ENCODE peak calls at places on chromosomes 2 and 18, in four cellular contexts. P is GM23338, R is Panc1, N is K562. G is an unnamed sample.
A peak's percentile ranks its signal among the peaks of the same experiment; 100 is the strongest.

GRCh38 chr18:59514193-59514592 is 155.1 kb upstream of the LMAN1 start:
- ATAC-seq in P (no peak), R (no peak), N (no peak), G (peak; percentile 69)

GRCh38 chr18:12885500-12885899 is 1.5 kb upstream of the PTPN2 start:
- ATAC-seq in P (peak; percentile 51), R (no peak), N (no peak), G (no peak)

GRCh38 chr2:190596998-190597397 is 51.9 kb upstream of the NAB1 start:
- ATAC-seq in P (no peak), R (no peak), N (no peak), G (no peak)

GRCh38 chr2:45975752-45976517 is 321.3 kb upstream of the EPAS1 start:
- ATAC-seq in P (no peak), R (no peak), N (no peak), G (no peak)

GRCh38 chr2:126220336-126220735 is 435.6 kb upstream of the GYPC start:
- ATAC-seq in P (no peak), R (no peak), N (no peak), G (no peak)

GRCh38 chr2:85925216-85925671 is 36.5 kb upstream of the ST3GAL5 start:
- ATAC-seq in P (no peak), R (no peak), N (no peak), G (no peak)

GRCh38 chr2:239516286-239516953 is 115.6 kb upstream of the HDAC4 start:
- ATAC-seq in P (no peak), R (no peak), N (no peak), G (no peak)

GRCh38 chr2:64352292-64352691 is 101.7 kb upstream of the LGALSL start:
- ATAC-seq in P (no peak), R (no peak), N (peak; percentile 27), G (no peak)

GRCh38 chr2:210955591-210955990 is 399.2 kb downstream of the CPS1 start:
- ATAC-seq in P (no peak), R (peak; percentile 86), N (no peak), G (no peak)

GRCh38 chr18:62164855-62165487 is 21.9 kb downstream of the PIGN start:
- ATAC-seq in P (peak; percentile 77), R (no peak), N (peak; percentile 91), G (no peak)

GRCh38 chr2:207617011-207617671 is 8.1 kb downstream of the METTL21A start:
- ATAC-seq in P (no peak), R (peak; percentile 84), N (no peak), G (peak; percentile 75)

GRCh38 chr18:73980289-73980979 is 167.2 kb downstream of the FBXO15 start:
- ATAC-seq in P (peak; percentile 89), R (peak; percentile 84), N (peak; percentile 75), G (no peak)

GRCh38 chr18:52829876-52830390 is 489.9 kb downstream of the DCC start:
- ATAC-seq in P (no peak), R (no peak), N (no peak), G (no peak)

GRCh38 chr2:24107336-24107735 is 15.8 kb downstream of the PFN4 start:
- ATAC-seq in P (no peak), R (no peak), N (no peak), G (no peak)

GRCh38 chr2:108972663-108973062 is 16.4 kb downstream of the EDAR start:
- ATAC-seq in P (no peak), R (no peak), N (no peak), G (no peak)

GRCh38 chr2:171541202-171541884 is 19.1 kb downstream of the CYBRD1 start:
- ATAC-seq in P (peak; percentile 84), R (peak; percentile 38), N (peak; percentile 89), G (no peak)

GRCh38 chr2:191885103-191885502 is 38.2 kb upstream of the CAVIN2 start:
- ATAC-seq in P (no peak), R (no peak), N (no peak), G (no peak)

GRCh38 chr2:176491172-176491904 is 222.1 kb downstream of the MTX2 start:
- ATAC-seq in P (peak; percentile 6), R (no peak), N (peak; percentile 84), G (peak; percentile 83)

GRCh38 chr18:59022167-59022945 is 117.3 kb upstream of the SEC11C start:
- ATAC-seq in P (peak; percentile 55), R (no peak), N (no peak), G (no peak)

GRCh38 chr18:48319796-48320638 is 89.2 kb downstream of the ZBTB7C start:
- ATAC-seq in P (no peak), R (no peak), N (no peak), G (no peak)

GRCh38 chr2:31980674-31981356 is 30.0 kb downstream of the MEMO1 start:
- ATAC-seq in P (peak; percentile 96), R (peak; percentile 87), N (peak; percentile 93), G (no peak)

GRCh38 chr2:17083902-17084301 is 418.3 kb upstream of the CYRIA start:
- ATAC-seq in P (no peak), R (no peak), N (no peak), G (no peak)

GRCh38 chr2:70014959-70015358 is 53.5 kb upstream of the ASPRV1 start:
- ATAC-seq in P (no peak), R (no peak), N (no peak), G (no peak)
- TF ChIP-seq CTCF in P (no peak), R (no peak), N (no peak), G (no peak)

GRCh38 chr2:119680457-119681195 is 1.6 kb downstream of the TMEM177 start:
- ATAC-seq in P (no peak), R (no peak), N (no peak), G (no peak)

GRCh38 chr2:119679526-119679837 is 481 bp downstream of the TMEM177 start:
- ATAC-seq in P (no peak), R (no peak), N (no peak), G (no peak)

GRCh38 chr2:119681196-119681867 is 2.3 kb downstream of the TMEM177 start:
- ATAC-seq in P (no peak), R (no peak), N (no peak), G (no peak)

GRCh38 chr2:119679846-119680245 is 845 bp downstream of the TMEM177 start:
- ATAC-seq in P (no peak), R (no peak), N (no peak), G (no peak)

GRCh38 chr2:119678021-119678656 is 862 bp upstream of the TMEM177 start:
- ATAC-seq in P (no peak), R (peak; percentile 33), N (no peak), G (no peak)
- H3K27ac ChIP-seq in P (no peak overlapping the region), R (peak overlapping the region; percentile 20), N (no peak overlapping the region), G (no peak overlapping the region)

GRCh38 chr2:206424134-206424533 is 19.2 kb upstream of the ADAM23 start:
- ATAC-seq in P (no peak), R (no peak), N (no peak), G (no peak)
- TF ChIP-seq POLR2AphosphoS5 in P (no peak), R (no peak), N (no peak), G (no peak)

GRCh38 chr2:168705534-168706470 is 96.6 kb upstream of the NOSTRIN start:
- ATAC-seq in P (peak; percentile 40), R (no peak), N (peak; percentile 77), G (no peak)
- TF ChIP-seq CTCF in P (peak; percentile 59), R (peak; percentile 47), N (peak; percentile 70), G (peak; percentile 22)

GRCh38 chr2:151907286-151907932 is 79.2 kb upstream of the ARL5A start:
- ATAC-seq in P (peak; percentile 63), R (no peak), N (peak; percentile 42), G (no peak)
- H3K27ac ChIP-seq in P (peak overlapping the region; percentile 18), R (no peak overlapping the region), N (no peak overlapping the region), G (no peak overlapping the region)

GRCh38 chr2:188785515-188785914 is 188.7 kb upstream of the COL3A1 start:
- ATAC-seq in P (no peak), R (no peak), N (no peak), G (peak; percentile 40)

GRCh38 chr2:188786368-188786781 is 187.8 kb upstream of the COL3A1 start:
- ATAC-seq in P (no peak), R (no peak), N (no peak), G (peak; percentile 48)

GRCh38 chr2:188787661-188788044 is 186.5 kb upstream of the COL3A1 start:
- ATAC-seq in P (no peak), R (no peak), N (no peak), G (no peak)

GRCh38 chr2:188788621-188789020 is 185.6 kb upstream of the COL3A1 start:
- ATAC-seq in P (no peak), R (no peak), N (no peak), G (peak; percentile 50)

DNA sequence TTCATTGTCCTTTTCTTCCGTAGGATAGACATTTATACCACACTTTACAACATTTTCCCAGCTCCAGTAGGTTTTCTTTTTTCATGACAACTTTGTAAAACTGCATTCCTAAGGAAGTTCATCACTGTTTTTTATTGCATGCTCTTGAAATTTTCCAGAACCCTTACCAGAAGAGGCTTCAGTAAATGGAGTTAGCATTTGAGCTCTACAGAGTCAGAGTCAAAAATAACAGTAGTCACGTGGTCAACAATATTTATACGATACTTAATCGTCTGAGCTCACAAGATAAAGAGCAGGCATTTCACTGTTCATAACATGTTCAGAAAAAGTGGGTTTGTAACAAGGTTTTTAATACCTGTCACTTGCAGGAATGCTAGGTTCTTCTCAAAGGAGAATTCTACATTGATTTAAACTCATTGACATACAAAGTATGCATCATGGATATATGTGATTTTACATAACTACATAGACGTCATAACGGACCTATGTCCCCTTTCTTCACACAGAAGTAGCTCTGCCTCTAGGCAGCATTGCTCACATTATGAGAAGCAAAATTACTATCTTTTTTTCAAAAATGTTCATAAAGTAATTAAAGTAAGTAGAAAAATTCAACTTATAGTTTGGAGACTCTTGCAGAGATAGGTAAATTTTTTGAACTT is 187.0 kb upstream of the COL3A1 start:
- ATAC-seq in P (no peak), R (no peak), N (no peak), G (peak; percentile 69)
- TF ChIP-seq POLR2AphosphoS5 in P (no peak), R (no peak), N (no peak), G (peak; percentile 86)

DNA sequence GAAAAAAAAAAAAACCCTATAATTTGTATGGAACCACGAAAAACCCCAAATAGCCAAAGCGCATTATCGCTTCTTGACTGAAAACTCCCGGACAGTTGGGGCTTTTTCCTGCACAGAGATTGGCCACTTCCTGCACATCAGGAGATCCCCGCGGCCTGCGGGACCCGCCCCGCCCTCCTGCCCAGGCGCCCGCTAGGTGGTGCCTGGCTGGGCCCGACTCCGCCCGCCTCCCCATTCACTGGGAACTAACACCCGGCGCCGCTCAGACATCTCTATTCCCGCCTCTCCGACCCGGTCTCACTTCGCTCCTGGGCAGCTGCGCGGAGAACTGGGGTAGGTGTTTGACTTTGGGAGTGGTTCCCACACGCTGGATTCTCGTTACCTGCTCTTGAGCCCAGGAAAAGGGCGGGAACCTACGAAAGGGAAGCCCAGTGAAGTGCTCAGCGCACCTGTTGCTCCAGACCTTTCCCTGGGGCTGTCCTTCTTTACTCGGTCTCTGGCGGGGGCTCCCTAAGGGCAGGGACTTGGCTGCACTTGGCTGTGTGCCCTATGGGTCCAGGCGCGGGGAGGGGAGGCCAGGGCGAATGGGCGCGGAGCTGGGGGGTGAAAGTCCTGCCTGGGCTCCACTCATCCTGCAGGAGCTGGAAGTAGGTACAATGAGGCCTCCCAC is at the start of gene HMSD:
- ATAC-seq in P (peak; percentile 99), R (peak; percentile 100), N (peak; percentile 97), G (peak; percentile 62)
- TF ChIP-seq CTCF in P (peak; percentile 43), R (peak; percentile 59), N (no peak), G (no peak)

G was measured in gastroesophageal sphincter.